ENCODE peak calls at places on chromosomes 2 and 18, in four cellular contexts. A, I, F and J are unnamed samples. For H3K79me2, the result is how much of the 10 kb centered on the place peaks cover.

GRCh38 chr2:205276071-205276777 is 406.1 kb upstream of the NRP2 start:
- DNase-seq in A (no peak), I (no peak), F (no peak), J (peak)

GRCh38 chr2:143433840-143434239 is 304.6 kb downstream of the ARHGAP15 start:
- DNase-seq in A (no peak), I (no peak), F (no peak), J (no peak)

GRCh38 chr2:29033656-29034055 is 40.7 kb downstream of the PCARE start:
- DNase-seq in A (no peak), I (no peak), F (no peak), J (no peak)

GRCh38 chr18:30527226-30527625 is 515.3 kb downstream of the DSC3 start:
- DNase-seq in A (no peak), I (no peak), F (no peak), J (no peak)

GRCh38 chr2:204353823-204354222 is 191.5 kb upstream of the PARD3B start:
- DNase-seq in A (no peak), I (no peak), F (no peak), J (no peak)

GRCh38 chr2:207619764-207620203 is 5.4 kb downstream of the METTL21A start:
- DNase-seq in A (no peak), I (no peak), F (no peak), J (no peak)

GRCh38 chr18:54878057-54878661 is 49.9 kb downstream of the RAB27B start:
- DNase-seq in A (no peak), I (no peak), F (no peak), J (no peak)

GRCh38 chr2:150188177-150188576 is 299.3 kb downstream of the RND3 start:
- DNase-seq in A (no peak), I (no peak), F (no peak), J (no peak)

GRCh38 chr2:195606179-195606578 is 50.8 kb upstream of the SLC39A10 start:
- DNase-seq in A (no peak), I (no peak), F (no peak), J (no peak)

GRCh38 chr2:79660552-79660951 is 147.7 kb downstream of the CTNNA2 start:
- DNase-seq in A (no peak), I (no peak), F (no peak), J (no peak)

GRCh38 chr18:79332601-79333000 is 63.1 kb upstream of the NFATC1 start:
- DNase-seq in A (no peak), I (no peak), F (no peak), J (no peak)

GRCh38 chr2:48306409-48307284 is 223.3 kb upstream of the STON1 start:
- DNase-seq in A (no peak), I (no peak), F (no peak), J (no peak)

GRCh38 chr2:98188351-98189046 is 101.5 kb downstream of the VWA3B start:
- DNase-seq in A (peak), I (no peak), F (no peak), J (no peak)

DNA sequence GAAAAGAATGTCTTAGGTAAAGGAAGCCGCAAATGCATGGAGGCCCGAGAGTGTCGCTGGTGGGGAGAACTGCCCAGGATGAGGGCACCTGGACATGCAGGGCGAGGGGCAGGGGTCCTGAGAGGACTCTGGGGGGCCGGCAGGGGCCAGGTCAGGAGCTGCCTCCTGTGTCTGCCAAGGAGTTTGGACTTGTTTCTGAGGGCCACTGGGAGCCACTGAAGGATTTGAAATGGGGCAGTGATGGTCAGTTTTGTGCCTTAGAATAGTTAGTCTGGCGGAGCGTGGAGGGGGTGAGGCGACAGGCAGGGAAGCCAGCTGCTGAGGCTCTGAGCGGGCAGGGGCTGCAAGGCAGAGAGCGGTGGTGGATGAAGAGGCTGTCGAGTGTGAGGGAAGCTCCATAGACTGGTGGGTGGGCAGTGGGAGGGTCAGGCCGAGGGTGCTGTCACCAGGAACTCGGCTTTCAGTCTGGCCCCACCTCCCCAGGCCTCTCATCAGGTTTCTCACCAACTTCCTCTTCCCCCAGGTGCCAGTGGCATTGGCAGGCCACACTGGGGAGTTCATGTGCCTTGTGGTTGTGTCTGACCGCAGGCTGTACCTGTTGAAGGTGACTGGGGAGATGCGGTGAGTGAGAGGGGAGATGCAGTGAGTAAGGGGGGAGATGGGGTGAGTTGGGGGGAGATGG is 14.7 kb upstream of the SLC4A3 start:
- DNase-seq in A (no peak), I (no peak), F (no peak), J (no peak)
- H3K27ac ChIP-seq in A (no peak), I (no peak), F (no peak), J (no peak)

GRCh38 chr2:200314976-200315567 is 8.6 kb downstream of the SPATS2L start:
- DNase-seq in A (no peak), I (no peak), F (no peak), J (no peak)
- H3K79me2 ChIP-seq in A (half or more), I (under half), F (under half), J (half or more)

DNA sequence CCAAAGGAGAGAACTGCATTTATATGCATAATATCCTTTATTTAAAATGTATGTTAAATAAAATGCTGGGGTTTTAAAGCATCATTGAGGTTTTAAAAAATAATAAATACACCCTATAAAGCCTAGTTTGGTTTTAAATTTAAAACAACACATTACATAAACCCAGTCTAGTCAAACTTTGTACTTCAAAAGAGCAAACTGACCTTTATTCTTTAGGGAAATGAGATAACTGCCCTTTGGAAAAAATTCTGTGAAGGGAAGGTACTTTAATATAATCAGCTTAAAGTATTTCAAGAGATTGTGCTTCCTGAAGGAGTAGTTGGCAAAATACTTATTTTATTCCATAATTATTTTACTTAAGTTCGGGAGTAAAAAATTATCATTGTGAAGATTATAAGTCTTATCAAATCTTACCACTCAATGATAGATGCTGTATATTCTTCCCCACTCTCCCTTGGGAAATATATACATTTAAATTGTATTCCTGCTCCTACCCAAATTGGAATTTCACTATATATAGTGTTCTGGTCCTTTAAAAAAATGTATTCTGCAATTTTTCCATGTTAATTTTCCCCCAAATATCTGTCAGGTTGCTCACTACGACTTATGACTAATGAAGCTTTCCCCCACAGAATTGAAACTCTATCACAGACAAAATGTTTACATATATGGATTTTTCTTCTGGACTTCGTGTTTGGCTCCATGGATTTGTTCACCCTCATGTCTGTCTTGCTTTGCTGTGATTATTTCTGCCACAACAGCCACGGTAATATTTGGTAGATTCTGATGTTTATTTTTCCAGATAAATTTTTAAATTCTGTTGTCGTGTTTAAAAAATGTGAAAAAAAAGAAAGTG is 42.1 kb downstream of the ZC3H6 start:
- DNase-seq in A (no peak), I (no peak), F (no peak), J (no peak)
- TF ChIP-seq EGR1 in A (no peak), I (no peak), F (no peak), J (no peak)

GRCh38 chr2:20196881-20197204 is 28.1 kb downstream of the SDC1 start:
- DNase-seq in A (no peak), I (no peak), F (no peak), J (no peak)
- H3K27ac ChIP-seq in A (no peak), I (no peak), F (no peak), J (no peak)

DNA sequence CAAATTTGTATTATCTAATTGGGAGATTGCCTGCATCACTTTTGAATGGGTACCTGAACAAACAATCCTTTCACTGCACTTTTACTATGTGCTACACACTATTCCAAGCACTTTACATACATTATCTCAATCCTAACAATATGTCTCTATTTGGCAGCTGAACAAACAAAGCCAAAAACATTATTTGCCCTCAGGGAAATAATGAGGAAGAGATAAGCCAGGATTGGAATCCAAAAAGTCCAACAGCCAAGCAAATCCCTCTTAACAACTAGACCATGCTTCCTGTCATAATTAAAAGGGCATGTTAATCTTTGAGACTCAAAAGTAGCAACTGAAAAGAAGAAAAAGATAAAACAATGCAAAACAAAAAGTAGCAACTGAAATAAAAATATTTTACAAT is 32.1 kb downstream of the RPRD1A start:
- DNase-seq in A (no peak), I (no peak), F (no peak), J (no peak)
- H3K79me2 ChIP-seq in A (half or more), I (half or more), F (under half), J (half or more)

GRCh38 chr2:109419960-109420370 is 193.8 kb downstream of the SEPTIN10 start:
- DNase-seq in A (no peak), I (no peak), F (no peak), J (no peak)

GRCh38 chr2:109418716-109419115 is 195.1 kb downstream of the SEPTIN10 start:
- DNase-seq in A (no peak), I (no peak), F (no peak), J (no peak)

GRCh38 chr2:109421101-109421500 is 192.7 kb downstream of the SEPTIN10 start:
- DNase-seq in A (no peak), I (no peak), F (no peak), J (no peak)

GRCh38 chr2:109417701-109418335 is 195.9 kb downstream of the SEPTIN10 start:
- DNase-seq in A (no peak), I (no peak), F (no peak), J (no peak)

GRCh38 chr2:109419171-109419756 is 194.5 kb downstream of the SEPTIN10 start:
- DNase-seq in A (no peak), I (no peak), F (no peak), J (no peak)
- TF ChIP-seq EGR1 in A (no peak), I (no peak), F (no peak), J (no peak)

GRCh38 chr2:128197059-128197458 is 106.1 kb downstream of the UGGT1 start:
- DNase-seq in A (no peak), I (no peak), F (no peak), J (no peak)

GRCh38 chr2:128198666-128199065 is 107.7 kb downstream of the UGGT1 start:
- DNase-seq in A (no peak), I (no peak), F (no peak), J (no peak)

GRCh38 chr2:128195435-128195984 is 104.5 kb downstream of the UGGT1 start:
- DNase-seq in A (no peak), I (no peak), F (no peak), J (no peak)

GRCh38 chr2:128199141-128199540 is 108.1 kb downstream of the UGGT1 start:
- DNase-seq in A (no peak), I (no peak), F (no peak), J (no peak)

GRCh38 chr2:128196026-128196822 is 105.2 kb downstream of the UGGT1 start:
- DNase-seq in A (no peak), I (no peak), F (no peak), J (peak)
- H3K27ac ChIP-seq in A (no peak), I (no peak), F (no peak), J (no peak)

GRCh38 chr18:45761512-45762114 is 37.6 kb downstream of the SLC14A1 start:
- DNase-seq in A (no peak), I (no peak), F (no peak), J (no peak)

GRCh38 chr18:45760443-45761036 is 36.6 kb downstream of the SLC14A1 start:
- DNase-seq in A (no peak), I (no peak), F (no peak), J (no peak)

GRCh38 chr18:45764000-45764686 is 40.2 kb downstream of the SLC14A1 start:
- DNase-seq in A (no peak), I (no peak), F (no peak), J (no peak)

GRCh38 chr18:45771587-45771986 is 47.6 kb downstream of the SLC14A1 start:
- DNase-seq in A (no peak), I (no peak), F (no peak), J (no peak)

DNA sequence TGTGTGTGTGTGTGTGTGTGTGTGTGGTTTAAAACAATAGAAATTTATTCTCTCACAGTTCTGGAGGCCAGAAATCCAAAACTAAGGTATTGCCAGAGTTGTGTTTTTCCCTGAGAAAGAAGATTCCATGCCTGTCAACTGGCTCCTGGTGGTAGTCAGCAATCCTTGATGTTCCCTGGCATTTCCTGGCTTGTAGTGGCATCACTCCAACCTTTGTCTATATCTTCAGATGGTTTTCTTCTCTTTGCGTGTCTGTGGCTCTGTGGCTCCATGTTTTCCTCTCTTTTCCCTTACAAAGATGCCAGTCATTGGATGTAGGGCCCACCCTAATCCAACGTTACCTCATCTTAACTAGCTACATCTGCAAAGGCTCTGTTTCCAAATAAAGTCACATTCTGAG is 41.8 kb downstream of the SLC14A1 start:
- DNase-seq in A (no peak), I (no peak), F (no peak), J (no peak)
- H3K79me2 ChIP-seq in A (under half), I (under half), F (under half), J (under half)

GRCh38 chr2:23200460-23201113 is 184.4 kb upstream of the KLHL29 start:
- DNase-seq in A (no peak), I (no peak), F (no peak), J (no peak)

GRCh38 chr2:23200056-23200455 is 184.9 kb upstream of the KLHL29 start:
- DNase-seq in A (no peak), I (no peak), F (no peak), J (no peak)

GRCh38 chr2:23199115-23199918 is 185.7 kb upstream of the KLHL29 start:
- DNase-seq in A (peak), I (peak), F (no peak), J (peak)

GRCh38 chr2:23203383-23203782 is 181.6 kb upstream of the KLHL29 start:
- DNase-seq in A (no peak), I (no peak), F (no peak), J (no peak)

GRCh38 chr2:23198316-23199114 is 186.5 kb upstream of the KLHL29 start:
- DNase-seq in A (no peak), I (no peak), F (no peak), J (no peak)
- TF ChIP-seq EGR1 in A (no peak), I (no peak), F (no peak), J (no peak)

GRCh38 chr2:109554758-109555157 is 59.0 kb downstream of the SEPTIN10 start:
- DNase-seq in A (no peak), I (no peak), F (no peak), J (no peak)

GRCh38 chr2:109560265-109560664 is 53.5 kb downstream of the SEPTIN10 start:
- DNase-seq in A (no peak), I (no peak), F (no peak), J (no peak)

GRCh38 chr2:109557309-109557708 is 56.5 kb downstream of the SEPTIN10 start:
- DNase-seq in A (no peak), I (no peak), F (no peak), J (no peak)

GRCh38 chr2:109555346-109555900 is 58.3 kb downstream of the SEPTIN10 start:
- DNase-seq in A (no peak), I (no peak), F (no peak), J (no peak)

DNA sequence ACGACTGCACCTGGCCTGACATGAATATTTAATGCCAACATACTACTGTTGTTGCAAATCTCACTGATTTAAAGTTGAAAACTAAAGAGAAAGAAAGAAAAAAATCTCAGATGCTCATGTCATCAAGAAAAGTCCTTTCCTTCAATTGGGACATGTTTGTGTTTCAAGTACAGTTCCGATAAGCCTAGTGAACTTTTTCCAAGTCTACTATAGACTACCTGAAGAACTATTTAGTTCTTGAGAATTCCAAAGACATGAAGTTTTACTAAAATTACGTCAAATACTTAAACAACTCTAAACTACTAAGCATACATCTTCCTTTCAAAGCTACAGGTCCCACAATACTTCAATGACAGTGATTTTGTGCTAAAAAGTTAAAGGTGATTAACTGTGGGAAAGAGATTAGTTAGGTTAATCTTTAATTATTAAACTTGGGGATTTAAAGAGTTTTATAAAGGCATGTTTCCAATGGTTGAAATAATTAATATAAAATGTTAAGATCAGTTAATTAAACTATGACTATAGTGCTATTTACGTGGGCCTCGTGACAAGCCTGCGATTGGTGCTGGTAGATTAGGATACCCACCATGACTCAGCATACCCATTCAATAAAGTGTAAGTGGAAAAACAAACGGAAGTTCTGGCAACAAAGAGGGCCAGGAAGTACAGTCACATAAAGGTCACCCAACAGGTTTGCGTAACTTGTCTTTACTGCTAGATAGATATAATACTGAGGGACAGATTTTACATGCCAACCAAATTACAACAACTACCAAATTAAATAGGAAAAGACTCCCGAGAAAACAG is 55.5 kb downstream of the SEPTIN10 start:
- DNase-seq in A (peak), I (no peak), F (no peak), J (no peak)
- H3K27ac ChIP-seq in A (peak), I (no peak), F (no peak), J (no peak)